ENCODE peak calls at places on chromosomes 3 and 15, in eight cellular contexts. B is spleen, J is psoas muscle, A is dorsolateral prefrontal cortex, R is brain microvascular endothelial cell, C is kidney epithelial cell, N is body of pancreas, F is heart right ventricle. P is an unnamed sample.

GRCh38 chr15:91908401-91908800 is 54.9 kb downstream of the SLCO3A1 start:
- DNase-seq in B (no peak), J (no peak), A (no peak), R (no peak), C (peak), N (no peak), F (no peak), P (no peak)

GRCh38 chr3:102449341-102449740 is 14.5 kb downstream of the ZPLD1 start:
- DNase-seq in B (no peak), J (no peak), A (no peak), R (peak), C (no peak), N (no peak), F (no peak), P (no peak)

GRCh38 chr3:132029182-132029902 is 5.5 kb downstream of the CPNE4 start:
- DNase-seq in B (peak), J (peak), A (peak), R (peak), C (no peak), N (peak), F (peak), P (peak)

GRCh38 chr3:52526151-52526561 is 7.5 kb downstream of the NT5DC2 start:
- DNase-seq in B (peak), J (no peak), A (peak), R (no peak), C (no peak), N (peak), F (no peak), P (no peak)

GRCh38 chr3:18445421-18446066 is 20.4 kb upstream of the SATB1 start:
- DNase-seq in B (peak), J (no peak), A (no peak), R (no peak), C (no peak), N (no peak), F (no peak), P (no peak)

GRCh38 chr3:4825572-4826236 is 153.5 kb upstream of the BHLHE40 start:
- DNase-seq in B (no peak), J (peak), A (no peak), R (no peak), C (no peak), N (peak), F (peak), P (no peak)

GRCh38 chr3:112388972-112389371 is 56.0 kb downstream of the CD200 start:
- DNase-seq in B (no peak), J (no peak), A (no peak), R (no peak), C (no peak), N (no peak), F (no peak), P (no peak)

GRCh38 chr3:27521872-27522265 is 37.7 kb upstream of the SLC4A7 start:
- DNase-seq in B (no peak), J (no peak), A (no peak), R (no peak), C (no peak), N (no peak), F (no peak), P (no peak)

GRCh38 chr3:151307131-151307530 is 9.5 kb downstream of the GPR87 start:
- DNase-seq in B (no peak), J (no peak), A (no peak), R (no peak), C (no peak), N (no peak), F (no peak), P (no peak)

GRCh38 chr3:53200501-53201189 is 39.6 kb downstream of the PRKCD start:
- DNase-seq in B (no peak), J (no peak), A (no peak), R (no peak), C (no peak), N (no peak), F (no peak), P (no peak)

GRCh38 chr3:127690823-127691452 is 18.2 kb downstream of the ABTB1 start:
- DNase-seq in B (peak), J (peak), A (peak), R (peak), C (no peak), N (peak), F (no peak), P (no peak)

GRCh38 chr3:44902628-44903027 is 28.2 kb downstream of the TGM4 start:
- DNase-seq in B (no peak), J (no peak), A (no peak), R (no peak), C (no peak), N (no peak), F (no peak), P (no peak)

GRCh38 chr3:120114981-120115380 is 20.7 kb upstream of the GSK3B start:
- DNase-seq in B (no peak), J (no peak), A (no peak), R (no peak), C (no peak), N (no peak), F (no peak), P (no peak)

GRCh38 chr3:182908471-182908870 is 71.9 kb downstream of the DCUN1D1 start:
- DNase-seq in B (no peak), J (no peak), A (no peak), R (no peak), C (no peak), N (no peak), F (no peak), P (no peak)

GRCh38 chr3:182912476-182912875 is 67.9 kb downstream of the DCUN1D1 start:
- DNase-seq in B (no peak), J (no peak), A (no peak), R (no peak), C (no peak), N (no peak), F (no peak), P (no peak)

GRCh38 chr3:182910939-182911781 is 69.2 kb downstream of the DCUN1D1 start:
- DNase-seq in B (no peak), J (no peak), A (no peak), R (no peak), C (no peak), N (no peak), F (no peak), P (no peak)

GRCh38 chr3:182911782-182912111 is 68.6 kb downstream of the DCUN1D1 start:
- DNase-seq in B (no peak), J (no peak), A (no peak), R (no peak), C (no peak), N (no peak), F (no peak), P (no peak)

GRCh38 chr3:182909318-182910040 is 70.9 kb downstream of the DCUN1D1 start:
- DNase-seq in B (no peak), J (no peak), A (no peak), R (no peak), C (peak), N (no peak), F (no peak), P (no peak)
- TF ChIP-seq CTCF in B (no peak), J (peak), A (peak), R (peak), C (peak), N (peak), F (peak), P (peak)

GRCh38 chr15:53835309-53835708 is 75.8 kb upstream of the WDR72 start:
- DNase-seq in B (no peak), J (no peak), A (no peak), R (no peak), C (no peak), N (no peak), F (no peak), P (no peak)

GRCh38 chr15:53836618-53837017 is 77.2 kb upstream of the WDR72 start:
- DNase-seq in B (no peak), J (no peak), A (no peak), R (no peak), C (no peak), N (no peak), F (no peak), P (no peak)

GRCh38 chr15:53840681-53841080 is 81.2 kb upstream of the WDR72 start:
- DNase-seq in B (no peak), J (no peak), A (no peak), R (no peak), C (no peak), N (no peak), F (no peak), P (no peak)

GRCh38 chr15:53834214-53834613 is 74.8 kb upstream of the WDR72 start:
- DNase-seq in B (no peak), J (no peak), A (no peak), R (no peak), C (no peak), N (no peak), F (no peak), P (no peak)

DNA sequence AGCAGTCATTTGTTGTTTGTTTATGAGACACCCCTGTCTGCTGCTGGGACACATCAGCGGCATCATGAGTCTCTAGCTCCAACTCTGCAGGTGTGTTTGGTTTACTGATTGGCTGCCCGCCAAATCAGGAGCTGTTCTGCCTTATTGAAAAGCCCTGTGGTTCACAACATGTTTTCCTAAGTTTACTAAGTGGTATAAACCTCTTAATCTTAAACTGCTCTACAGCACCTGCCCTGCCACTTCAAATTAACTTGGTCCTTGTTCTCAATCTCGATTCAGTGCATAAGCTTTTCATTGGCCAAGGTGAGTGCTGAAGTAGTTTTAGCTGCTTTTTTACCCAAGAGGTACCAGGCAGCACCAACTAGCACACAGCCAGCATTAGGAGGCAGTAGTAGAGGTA is 77.8 kb upstream of the WDR72 start:
- DNase-seq in B (no peak), J (no peak), A (no peak), R (no peak), C (no peak), N (peak), F (no peak), P (no peak)
- TF ChIP-seq CTCF in B (no peak), J (no peak), A (no peak), R (no peak), C (no peak), N (no peak), F (no peak), P (no peak)

GRCh38 chr3:50352762-50353161 is 2.1 kb downstream of the CYB561D2 start:
- DNase-seq in B (no peak), J (no peak), A (no peak), R (no peak), C (no peak), N (no peak), F (no peak), P (no peak)
- TF ChIP-seq CTCF in B (no peak), J (no peak), A (no peak), R (peak), C (peak), N (no peak), F (no peak), P (peak)

GRCh38 chr3:125108833-125109540 is 53.2 kb upstream of the HEG1 start:
- DNase-seq in B (no peak), J (no peak), A (no peak), R (no peak), C (no peak), N (no peak), F (no peak), P (no peak)

GRCh38 chr3:125110016-125110875 is 54.4 kb upstream of the HEG1 start:
- DNase-seq in B (no peak), J (no peak), A (no peak), R (peak), C (peak), N (no peak), F (no peak), P (no peak)

GRCh38 chr3:125109541-125109925 is 53.7 kb upstream of the HEG1 start:
- DNase-seq in B (no peak), J (no peak), A (no peak), R (no peak), C (no peak), N (no peak), F (no peak), P (no peak)

GRCh38 chr3:125112981-125113380 is 57.2 kb upstream of the HEG1 start:
- DNase-seq in B (no peak), J (no peak), A (no peak), R (no peak), C (no peak), N (no peak), F (no peak), P (no peak)

DNA sequence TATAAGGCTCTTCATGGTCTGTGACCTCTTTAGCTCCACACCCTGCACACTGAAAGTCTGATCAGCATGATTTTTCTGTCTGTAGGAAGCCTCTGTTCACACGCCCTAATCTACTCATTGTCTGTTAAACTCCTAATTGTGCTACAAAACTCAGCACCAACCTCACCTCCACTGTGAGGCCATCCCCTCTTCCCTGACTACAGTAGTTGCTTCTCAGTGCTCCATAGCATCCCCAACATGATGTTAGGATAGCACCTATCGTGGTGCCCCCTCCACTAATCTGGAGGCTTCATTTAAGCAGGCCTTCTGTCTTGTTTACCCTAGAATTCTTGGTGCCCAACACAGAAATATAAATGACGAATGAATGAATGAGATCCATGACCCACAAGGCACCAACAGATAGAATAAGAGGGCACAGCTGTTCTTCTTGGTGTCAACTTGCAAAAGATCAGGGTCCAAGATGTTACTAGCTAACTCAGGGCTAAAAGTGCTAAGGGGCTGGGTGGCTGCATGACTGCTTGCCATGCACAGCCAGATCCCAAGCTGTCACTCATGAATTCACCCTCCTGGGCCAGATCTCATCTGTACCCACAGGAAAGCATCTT is 55.2 kb upstream of the HEG1 start:
- DNase-seq in B (no peak), J (no peak), A (no peak), R (no peak), C (no peak), N (no peak), F (no peak), P (no peak)
- TF ChIP-seq CTCF in B (no peak), J (no peak), A (no peak), R (no peak), C (no peak), N (no peak), F (no peak), P (no peak)

GRCh38 chr3:137714551-137714950 is 49.6 kb upstream of the SOX14 start:
- DNase-seq in B (no peak), J (no peak), A (no peak), R (no peak), C (no peak), N (no peak), F (no peak), P (no peak)

DNA sequence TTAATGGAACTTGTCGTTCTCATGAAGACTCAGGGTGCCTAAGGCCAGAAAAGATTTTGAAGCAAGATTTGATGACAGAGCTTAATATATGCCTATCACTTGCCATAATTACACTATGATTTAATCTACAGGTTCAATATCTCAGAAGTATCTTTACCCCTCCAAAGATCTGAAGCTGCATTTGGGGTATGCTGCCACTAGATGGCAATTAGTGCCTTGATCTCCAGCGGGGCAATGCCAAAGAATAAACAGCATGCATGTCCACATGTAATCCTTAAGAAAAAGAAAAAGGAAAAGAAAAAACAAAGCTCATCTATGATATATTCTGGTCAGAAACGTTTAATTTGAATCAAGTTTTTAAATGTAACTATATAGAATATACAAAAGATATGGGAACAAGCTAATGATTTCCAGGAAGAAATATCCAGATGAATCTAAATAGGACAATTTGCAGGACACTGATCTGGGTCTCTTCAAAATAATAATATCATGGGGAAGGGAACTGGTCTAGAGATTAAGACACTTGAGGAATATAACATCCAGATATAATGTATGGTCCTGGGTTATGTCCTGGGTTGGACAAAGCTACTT is 55.0 kb upstream of the SOX14 start:
- DNase-seq in B (no peak), J (no peak), A (no peak), R (peak), C (no peak), N (no peak), F (no peak), P (no peak)
- TF ChIP-seq CTCF in B (no peak), J (no peak), A (no peak), R (no peak), C (peak), N (peak), F (peak), P (peak)